ENCODE peak calls at places on chromosomes 13 and 19, in five cellular contexts. W, V, M, R and I are unnamed samples. For H3K4me1, the result is how much of the 10 kb centered on the place peaks cover.

GRCh38 chr13:37484056-37484455 is 114.5 kb downstream of the POSTN start:
- DNase-seq in W (no peak), V (no peak), M (no peak), R (no peak), I (no peak)

GRCh38 chr13:109012115-109012514 is 382.7 kb downstream of the MYO16 start:
- DNase-seq in W (no peak), V (no peak), M (no peak), R (no peak), I (no peak)

GRCh38 chr13:37640499-37640898 is 41.9 kb upstream of the POSTN start:
- DNase-seq in W (no peak), V (no peak), M (peak), R (peak), I (no peak)

GRCh38 chr19:54928299-54928698 is 19.0 kb downstream of the NLRP7 start:
- DNase-seq in W (no peak), V (no peak), M (peak), R (no peak), I (no peak)

GRCh38 chr19:19062454-19063182 is 1.2 kb upstream of the SLC25A42 start:
- DNase-seq in W (no peak), V (no peak), M (peak), R (peak), I (peak)

GRCh38 chr13:46342538-46342937 is 44.5 kb downstream of the RUBCNL start:
- DNase-seq in W (no peak), V (no peak), M (no peak), R (no peak), I (no peak)

GRCh38 chr13:74040200-74040599 is 94.0 kb downstream of the KLF12 start:
- DNase-seq in W (no peak), V (peak), M (peak), R (peak), I (peak)

GRCh38 chr19:10604460-10604980 is 17.4 kb upstream of the AP1M2 start:
- DNase-seq in W (no peak), V (peak), M (peak), R (peak), I (no peak)

GRCh38 chr13:44052843-44053607 is 173.3 kb downstream of the LACC1 start:
- DNase-seq in W (no peak), V (peak), M (no peak), R (no peak), I (no peak)

DNA sequence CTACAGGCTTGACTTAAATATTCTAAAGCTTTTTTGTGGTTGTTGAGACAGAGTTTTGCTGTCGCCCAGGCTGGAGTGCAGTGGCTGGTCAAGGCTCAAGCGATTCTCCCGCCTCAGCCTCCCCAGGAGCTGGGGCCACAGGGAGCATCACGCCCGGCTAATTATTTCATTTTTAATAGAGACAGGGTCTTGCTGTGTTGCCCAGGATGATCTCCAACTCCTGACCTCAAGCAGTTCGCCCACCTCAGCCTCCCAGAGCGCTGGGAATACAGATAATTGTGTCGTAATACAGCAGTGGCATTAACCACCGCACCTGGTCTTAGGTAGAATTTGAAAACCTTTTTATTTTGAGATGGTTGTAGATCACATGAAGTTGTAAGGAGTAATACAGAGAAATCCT is 1.5 kb upstream of the DCUN1D2 start:
- DNase-seq in W (no peak), V (no peak), M (no peak), R (no peak), I (no peak)
- H3K27ac ChIP-seq in W (peak), V (peak), M (no peak), R (peak), I (peak)

DNA sequence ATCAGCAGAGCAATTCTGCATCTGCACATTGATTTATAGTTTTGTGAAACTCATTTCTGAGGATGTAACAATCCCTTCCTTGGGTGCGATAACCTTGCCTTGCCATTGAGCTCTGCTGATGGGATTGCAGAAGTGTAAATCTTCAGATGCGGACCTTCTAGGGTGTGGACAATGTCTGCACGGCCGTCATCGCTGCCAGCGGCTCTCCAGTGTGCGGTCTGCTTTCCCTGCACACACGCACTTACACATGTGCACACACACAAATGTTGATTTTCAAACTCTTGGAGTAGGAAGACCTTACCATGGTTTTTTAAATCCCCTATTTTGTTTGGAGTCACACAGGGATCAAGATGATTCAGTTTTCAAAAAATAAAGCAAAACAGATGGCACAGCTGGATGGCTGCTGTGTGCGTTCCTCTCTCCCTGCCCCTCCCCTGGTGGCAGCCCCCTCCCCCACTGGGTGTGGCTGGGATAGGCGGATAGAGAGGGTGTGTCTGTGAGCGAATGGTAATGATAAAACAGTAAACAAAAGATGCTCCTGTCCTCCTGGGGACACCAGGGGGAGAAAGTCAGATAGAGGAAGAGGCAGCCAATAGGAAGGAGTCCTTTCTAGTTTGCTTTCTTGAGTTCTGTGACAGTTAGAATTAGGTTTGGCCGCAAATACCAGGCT is 6.3 kb downstream of the TMEM255B start:
- DNase-seq in W (no peak), V (no peak), M (no peak), R (no peak), I (no peak)
- H3K4me1 ChIP-seq in W (under half), V (under half), M (under half), R (under half), I (under half)

DNA sequence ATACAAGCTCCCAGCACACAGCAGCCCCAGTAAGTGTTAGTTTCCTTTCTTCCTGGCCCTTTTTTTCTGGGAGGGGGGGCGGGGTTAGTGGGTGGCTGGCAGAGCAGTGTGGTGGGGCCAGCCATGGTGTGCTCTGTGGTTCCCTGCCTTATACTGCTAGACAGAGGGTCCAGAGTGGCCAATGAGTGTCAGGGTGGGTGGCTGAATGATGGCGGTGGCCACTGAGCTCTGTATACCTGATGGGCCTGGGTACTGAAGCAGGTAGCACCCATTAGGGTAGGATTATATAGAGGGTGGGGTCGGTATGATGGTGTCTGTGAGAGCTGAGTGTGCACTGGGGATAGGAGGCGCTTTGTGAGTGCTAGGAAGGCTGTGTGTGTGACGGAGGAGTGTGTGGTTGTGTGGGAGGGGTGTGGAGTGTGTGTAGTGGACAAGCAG is 13.8 kb downstream of the CIC start:
- DNase-seq in W (no peak), V (no peak), M (no peak), R (no peak), I (no peak)
- H3K27ac ChIP-seq in W (peak), V (peak), M (peak), R (peak), I (peak)

DNA sequence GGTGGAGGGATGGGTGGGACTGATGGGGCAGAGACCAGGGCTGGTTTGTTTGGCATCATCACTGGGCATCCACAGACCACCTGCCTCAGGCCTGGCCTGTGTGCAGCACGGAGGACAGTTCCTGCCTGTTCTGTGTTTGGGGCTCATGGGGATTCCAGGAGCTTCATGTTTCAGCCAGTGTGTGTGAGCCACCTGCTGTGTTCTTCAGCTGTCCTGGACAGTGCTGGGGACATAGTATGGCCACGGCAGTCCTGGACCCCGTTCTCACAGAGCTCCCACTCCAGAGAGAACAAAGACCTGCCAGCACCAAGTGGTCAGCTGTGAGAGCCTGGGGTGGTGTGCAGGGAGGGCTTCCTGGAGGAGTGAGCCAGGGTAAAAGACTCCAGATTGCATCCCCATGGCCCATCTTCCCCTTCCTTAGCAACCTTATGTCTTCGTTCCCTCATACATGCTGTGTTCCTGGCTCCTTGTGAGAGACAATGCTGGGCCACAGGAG is 2.0 kb upstream of the CCDC97 start:
- DNase-seq in W (no peak), V (no peak), M (no peak), R (no peak), I (no peak)
- H3K4me1 ChIP-seq in W (under half), V (under half), M (under half), R (under half), I (under half)

GRCh38 chr19:2984196-2984490 is 6.8 kb downstream of the TLE6 start:
- DNase-seq in W (no peak), V (no peak), M (no peak), R (peak), I (no peak)

GRCh38 chr19:2981898-2982297 is 4.5 kb downstream of the TLE6 start:
- DNase-seq in W (no peak), V (no peak), M (no peak), R (no peak), I (no peak)

GRCh38 chr19:2983351-2984195 is 6.2 kb downstream of the TLE6 start:
- DNase-seq in W (no peak), V (peak), M (peak), R (no peak), I (peak)

GRCh38 chr19:2982556-2982955 is 5.2 kb downstream of the TLE6 start:
- DNase-seq in W (no peak), V (no peak), M (no peak), R (no peak), I (no peak)

DNA sequence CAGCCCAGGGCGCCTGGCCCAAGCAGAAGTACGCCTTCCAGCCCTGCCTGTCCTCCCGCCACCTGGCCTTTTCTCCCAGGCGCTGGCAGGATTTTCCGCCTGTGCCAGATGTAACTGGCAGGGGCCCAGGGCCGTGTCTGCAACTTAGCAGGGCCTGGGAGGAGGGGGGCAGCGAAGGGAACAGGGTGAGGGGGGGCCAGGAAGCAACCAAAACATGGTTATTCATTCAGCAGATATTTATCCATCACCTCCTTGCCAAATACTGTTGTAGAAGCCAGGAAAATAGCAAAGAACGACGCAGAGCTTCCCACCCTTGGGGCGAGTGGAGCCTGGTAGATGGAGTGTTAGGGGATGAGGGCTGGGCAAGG is 5.6 kb downstream of the TLE6 start:
- DNase-seq in W (peak), V (peak), M (no peak), R (no peak), I (peak)
- H3K27ac ChIP-seq in W (peak), V (peak), M (no peak), R (no peak), I (peak)

DNA sequence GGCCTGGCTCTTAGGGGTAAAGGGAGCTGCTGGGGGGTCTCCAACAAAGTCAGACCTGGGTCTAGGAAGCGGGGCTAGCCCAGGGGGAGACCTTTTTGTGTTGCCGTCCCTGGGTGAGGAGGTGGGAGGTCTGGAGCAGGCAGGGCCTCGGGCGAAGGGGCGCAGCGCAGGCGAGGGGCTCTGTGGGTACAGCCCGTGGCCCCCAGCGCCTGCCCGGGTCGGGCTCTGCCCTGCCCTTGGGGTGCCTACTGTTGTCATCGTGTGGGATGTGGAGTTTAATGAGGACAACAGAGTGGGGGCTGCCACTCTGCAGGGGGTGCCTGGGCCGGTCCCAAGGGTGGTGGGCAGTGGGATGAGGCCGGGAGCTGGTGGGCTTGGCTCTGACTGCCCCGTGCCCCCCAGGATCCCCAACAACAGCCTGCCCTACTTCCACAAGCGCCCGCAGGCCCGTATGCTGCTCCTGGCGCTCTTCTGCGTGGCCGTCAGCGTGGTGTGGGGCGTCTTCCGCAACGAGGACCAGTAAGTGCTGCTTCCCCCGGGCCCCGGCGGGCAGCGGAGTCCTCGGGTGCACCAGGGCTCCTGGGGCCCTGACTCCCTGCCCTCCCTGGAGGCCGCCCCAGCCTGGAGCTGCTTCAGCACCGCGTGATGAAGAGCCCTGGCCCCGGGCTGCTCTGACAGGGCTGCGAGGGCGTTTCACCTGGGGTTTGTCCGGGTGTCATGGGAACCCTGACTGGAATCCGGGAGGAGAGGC is 12.2 kb downstream of the SPPL2B start:
- DNase-seq in W (no peak), V (no peak), M (no peak), R (no peak), I (peak)
- H3K4me1 ChIP-seq in W (under half), V (under half), M (under half), R (under half), I (under half)

DNA sequence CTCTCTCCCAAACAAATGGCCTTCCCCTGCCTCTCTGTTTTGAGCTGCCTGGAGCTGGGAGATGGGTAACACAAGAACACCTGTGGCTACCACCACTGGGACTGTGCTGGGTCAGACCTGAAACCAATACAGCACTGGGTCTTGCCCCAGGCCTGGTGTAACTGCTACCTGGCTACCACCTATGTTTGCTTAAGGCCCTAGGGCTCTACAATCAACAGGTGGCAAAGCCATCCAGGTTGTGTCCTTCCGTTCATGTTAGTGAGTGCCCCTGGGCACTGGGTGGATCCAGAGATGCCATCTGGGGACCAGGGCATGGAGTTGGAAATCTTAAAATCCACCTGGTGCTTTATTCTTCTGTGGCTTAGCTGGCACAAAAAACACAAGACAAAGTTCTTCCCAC is 18.9 kb upstream of the LMO7 start:
- DNase-seq in W (no peak), V (no peak), M (no peak), R (no peak), I (no peak)
- H3K27ac ChIP-seq in W (no peak), V (no peak), M (no peak), R (no peak), I (no peak)